ENCODE peak calls at places on chromosomes 12 and 14, in nine cellular contexts. One of them, this sample, is unnamed.

GRCh38 chr12:46556105-46556559 is 183.6 kb upstream of the SLC38A2 start:
- DNase-seq in astrocyte of the spinal cord: peak; percentile 91
- DNase-seq in choroid plexus epithelial cell: peak; percentile 97
- DNase-seq in astrocyte: peak; percentile 99
- DNase-seq in CD4-positive, alpha-beta T cell: no peak
- DNase-seq in A549: peak; percentile 19
- DNase-seq in brain microvascular endothelial cell: peak; percentile 62
- DNase-seq in astrocyte of the cerebellum: peak; percentile 82
- DNase-seq in AG09319: peak; percentile 85
- DNase-seq in this sample: no peak

GRCh38 chr12:46148706-46149463 is 120.0 kb downstream of the SLC38A1 start:
- DNase-seq in astrocyte of the spinal cord: no peak
- DNase-seq in choroid plexus epithelial cell: no peak
- DNase-seq in astrocyte: no peak
- DNase-seq in CD4-positive, alpha-beta T cell: no peak
- DNase-seq in A549: no peak
- DNase-seq in brain microvascular endothelial cell: no peak
- DNase-seq in astrocyte of the cerebellum: no peak
- DNase-seq in AG09319: no peak
- DNase-seq in this sample: no peak

GRCh38 chr12:54227376-54227775 is 38.6 kb upstream of the SMUG1 start:
- DNase-seq in astrocyte of the spinal cord: no peak
- DNase-seq in choroid plexus epithelial cell: no peak
- DNase-seq in astrocyte: no peak
- DNase-seq in CD4-positive, alpha-beta T cell: no peak
- DNase-seq in A549: no peak
- DNase-seq in brain microvascular endothelial cell: no peak
- DNase-seq in astrocyte of the cerebellum: no peak
- DNase-seq in AG09319: no peak
- DNase-seq in this sample: no peak

GRCh38 chr14:71474866-71475265 is 457.4 kb upstream of the RGS6 start:
- DNase-seq in astrocyte of the spinal cord: no peak
- DNase-seq in choroid plexus epithelial cell: no peak
- DNase-seq in astrocyte: no peak
- DNase-seq in CD4-positive, alpha-beta T cell: no peak
- DNase-seq in A549: no peak
- DNase-seq in brain microvascular endothelial cell: no peak
- DNase-seq in astrocyte of the cerebellum: no peak
- DNase-seq in AG09319: no peak
- DNase-seq in this sample: no peak

GRCh38 chr12:6112004-6112403 is 12.5 kb downstream of the VWF start:
- DNase-seq in astrocyte of the spinal cord: no peak
- DNase-seq in choroid plexus epithelial cell: no peak
- DNase-seq in astrocyte: peak; percentile 20
- DNase-seq in CD4-positive, alpha-beta T cell: no peak
- DNase-seq in A549: no peak
- DNase-seq in brain microvascular endothelial cell: no peak
- DNase-seq in astrocyte of the cerebellum: no peak
- DNase-seq in AG09319: no peak
- DNase-seq in this sample: no peak

GRCh38 chr12:29463198-29463597 is 34.3 kb downstream of the OVCH1 start:
- DNase-seq in astrocyte of the spinal cord: no peak
- DNase-seq in choroid plexus epithelial cell: no peak
- DNase-seq in astrocyte: no peak
- DNase-seq in CD4-positive, alpha-beta T cell: no peak
- DNase-seq in A549: no peak
- DNase-seq in brain microvascular endothelial cell: no peak
- DNase-seq in astrocyte of the cerebellum: no peak
- DNase-seq in AG09319: no peak
- DNase-seq in this sample: no peak

GRCh38 chr12:112833272-112833671 is 41.7 kb downstream of the RPH3A start:
- DNase-seq in astrocyte of the spinal cord: no peak
- DNase-seq in choroid plexus epithelial cell: no peak
- DNase-seq in astrocyte: no peak
- DNase-seq in CD4-positive, alpha-beta T cell: no peak
- DNase-seq in A549: peak; percentile 32
- DNase-seq in brain microvascular endothelial cell: no peak
- DNase-seq in astrocyte of the cerebellum: no peak
- DNase-seq in AG09319: no peak
- DNase-seq in this sample: no peak

GRCh38 chr14:47044841-47045240 is 393.3 kb upstream of the RPL10L start:
- DNase-seq in astrocyte of the spinal cord: peak; percentile 3
- DNase-seq in choroid plexus epithelial cell: peak; percentile 13
- DNase-seq in astrocyte: peak; percentile 1
- DNase-seq in CD4-positive, alpha-beta T cell: no peak
- DNase-seq in A549: no peak
- DNase-seq in brain microvascular endothelial cell: peak; percentile 11
- DNase-seq in astrocyte of the cerebellum: no peak
- DNase-seq in AG09319: no peak
- DNase-seq in this sample: no peak

GRCh38 chr12:581746-582145 is 81.5 kb downstream of the NINJ2 start:
- DNase-seq in astrocyte of the spinal cord: no peak
- DNase-seq in choroid plexus epithelial cell: no peak
- DNase-seq in astrocyte: no peak
- DNase-seq in CD4-positive, alpha-beta T cell: no peak
- DNase-seq in A549: no peak
- DNase-seq in brain microvascular endothelial cell: no peak
- DNase-seq in astrocyte of the cerebellum: no peak
- DNase-seq in AG09319: no peak
- DNase-seq in this sample: no peak

GRCh38 chr12:46387697-46388096 is 15.1 kb upstream of the SLC38A2 start:
- DNase-seq in astrocyte of the spinal cord: no peak
- DNase-seq in choroid plexus epithelial cell: no peak
- DNase-seq in astrocyte: no peak
- DNase-seq in CD4-positive, alpha-beta T cell: no peak
- DNase-seq in A549: no peak
- DNase-seq in brain microvascular endothelial cell: no peak
- DNase-seq in astrocyte of the cerebellum: no peak
- DNase-seq in AG09319: no peak
- DNase-seq in this sample: no peak

GRCh38 chr14:85217412-85217811 is 312.5 kb upstream of the FLRT2 start:
- DNase-seq in astrocyte of the spinal cord: peak; percentile 54
- DNase-seq in choroid plexus epithelial cell: peak; percentile 69
- DNase-seq in astrocyte: peak; percentile 70
- DNase-seq in CD4-positive, alpha-beta T cell: no peak
- DNase-seq in A549: no peak
- DNase-seq in brain microvascular endothelial cell: peak; percentile 18
- DNase-seq in astrocyte of the cerebellum: peak; percentile 71
- DNase-seq in AG09319: peak; percentile 30
- DNase-seq in this sample: no peak

GRCh38 chr14:61145258-61145902 is 135.8 kb downstream of the TMEM30B start:
- DNase-seq in astrocyte of the spinal cord: peak; percentile 95
- DNase-seq in choroid plexus epithelial cell: peak; percentile 95
- DNase-seq in astrocyte: peak; percentile 97
- DNase-seq in CD4-positive, alpha-beta T cell: no peak
- DNase-seq in A549: no peak
- DNase-seq in brain microvascular endothelial cell: peak; percentile 81
- DNase-seq in astrocyte of the cerebellum: peak; percentile 77
- DNase-seq in AG09319: peak; percentile 96
- DNase-seq in this sample: no peak

GRCh38 chr12:2806700-2807099 is 5.8 kb upstream of the ITFG2 start:
- DNase-seq in astrocyte of the spinal cord: no peak
- DNase-seq in choroid plexus epithelial cell: no peak
- DNase-seq in astrocyte: no peak
- DNase-seq in CD4-positive, alpha-beta T cell: no peak
- DNase-seq in A549: no peak
- DNase-seq in brain microvascular endothelial cell: no peak
- DNase-seq in astrocyte of the cerebellum: no peak
- DNase-seq in AG09319: no peak
- DNase-seq in this sample: no peak

GRCh38 chr12:121804417-121805111 is 755 bp downstream of the SETD1B start:
- DNase-seq in astrocyte of the spinal cord: peak; percentile 43
- DNase-seq in choroid plexus epithelial cell: no peak
- DNase-seq in astrocyte: no peak
- DNase-seq in CD4-positive, alpha-beta T cell: no peak
- DNase-seq in A549: no peak
- DNase-seq in brain microvascular endothelial cell: no peak
- DNase-seq in astrocyte of the cerebellum: no peak
- DNase-seq in AG09319: no peak
- DNase-seq in this sample: peak; percentile 42

GRCh38 chr12:3553681-3554546 is 62.9 kb downstream of the PRMT8 start:
- DNase-seq in astrocyte of the spinal cord: no peak
- DNase-seq in choroid plexus epithelial cell: peak; percentile 37
- DNase-seq in astrocyte: no peak
- DNase-seq in CD4-positive, alpha-beta T cell: no peak
- DNase-seq in A549: no peak
- DNase-seq in brain microvascular endothelial cell: no peak
- DNase-seq in astrocyte of the cerebellum: no peak
- DNase-seq in AG09319: no peak
- DNase-seq in this sample: no peak

GRCh38 chr14:23899788-23900187 is 53.8 kb upstream of the DHRS4 start:
- DNase-seq in astrocyte of the spinal cord: no peak
- DNase-seq in choroid plexus epithelial cell: no peak
- DNase-seq in astrocyte: no peak
- DNase-seq in CD4-positive, alpha-beta T cell: no peak
- DNase-seq in A549: no peak
- DNase-seq in brain microvascular endothelial cell: no peak
- DNase-seq in astrocyte of the cerebellum: no peak
- DNase-seq in AG09319: no peak
- DNase-seq in this sample: no peak

GRCh38 chr14:23894687-23895419 is 58.7 kb upstream of the DHRS4 start:
- DNase-seq in astrocyte of the spinal cord: no peak
- DNase-seq in choroid plexus epithelial cell: no peak
- DNase-seq in astrocyte: no peak
- DNase-seq in CD4-positive, alpha-beta T cell: no peak
- DNase-seq in A549: no peak
- DNase-seq in brain microvascular endothelial cell: no peak
- DNase-seq in astrocyte of the cerebellum: no peak
- DNase-seq in AG09319: no peak
- DNase-seq in this sample: no peak

GRCh38 chr14:23895480-23895879 is 58.1 kb upstream of the DHRS4 start:
- DNase-seq in astrocyte of the spinal cord: no peak
- DNase-seq in choroid plexus epithelial cell: peak; percentile 4
- DNase-seq in astrocyte: no peak
- DNase-seq in CD4-positive, alpha-beta T cell: no peak
- DNase-seq in A549: no peak
- DNase-seq in brain microvascular endothelial cell: no peak
- DNase-seq in astrocyte of the cerebellum: no peak
- DNase-seq in AG09319: no peak
- DNase-seq in this sample: no peak
- TF ChIP-seq CTCF in astrocyte of the spinal cord: no peak
- TF ChIP-seq CTCF in choroid plexus epithelial cell: no peak
- TF ChIP-seq CTCF in astrocyte: no peak
- TF ChIP-seq CTCF in CD4-positive, alpha-beta T cell: no peak
- TF ChIP-seq CTCF in A549: peak; percentile 12
- TF ChIP-seq CTCF in brain microvascular endothelial cell: peak; percentile 10
- TF ChIP-seq CTCF in astrocyte of the cerebellum: no peak
- TF ChIP-seq CTCF in AG09319: no peak
- TF ChIP-seq CTCF in this sample: no peak

GRCh38 chr14:87066221-87066817 is 926.7 kb downstream of the GALC start:
- DNase-seq in astrocyte of the spinal cord: no peak
- DNase-seq in choroid plexus epithelial cell: peak; percentile 1
- DNase-seq in astrocyte: no peak
- DNase-seq in CD4-positive, alpha-beta T cell: no peak
- DNase-seq in A549: no peak
- DNase-seq in brain microvascular endothelial cell: no peak
- DNase-seq in astrocyte of the cerebellum: no peak
- DNase-seq in AG09319: no peak
- DNase-seq in this sample: no peak
- TF ChIP-seq CTCF in astrocyte of the spinal cord: peak; percentile 48
- TF ChIP-seq CTCF in choroid plexus epithelial cell: no peak
- TF ChIP-seq CTCF in astrocyte: no peak
- TF ChIP-seq CTCF in CD4-positive, alpha-beta T cell: no peak
- TF ChIP-seq CTCF in A549: no peak
- TF ChIP-seq CTCF in brain microvascular endothelial cell: peak; percentile 30
- TF ChIP-seq CTCF in astrocyte of the cerebellum: peak; percentile 61
- TF ChIP-seq CTCF in AG09319: peak; percentile 28
- TF ChIP-seq CTCF in this sample: no peak

GRCh38 chr14:57530571-57530970 is 36.9 kb upstream of the CCDC198 start:
- DNase-seq in astrocyte of the spinal cord: no peak
- DNase-seq in choroid plexus epithelial cell: no peak
- DNase-seq in astrocyte: no peak
- DNase-seq in CD4-positive, alpha-beta T cell: no peak
- DNase-seq in A549: no peak
- DNase-seq in brain microvascular endothelial cell: no peak
- DNase-seq in astrocyte of the cerebellum: no peak
- DNase-seq in AG09319: no peak
- DNase-seq in this sample: no peak

DNA sequence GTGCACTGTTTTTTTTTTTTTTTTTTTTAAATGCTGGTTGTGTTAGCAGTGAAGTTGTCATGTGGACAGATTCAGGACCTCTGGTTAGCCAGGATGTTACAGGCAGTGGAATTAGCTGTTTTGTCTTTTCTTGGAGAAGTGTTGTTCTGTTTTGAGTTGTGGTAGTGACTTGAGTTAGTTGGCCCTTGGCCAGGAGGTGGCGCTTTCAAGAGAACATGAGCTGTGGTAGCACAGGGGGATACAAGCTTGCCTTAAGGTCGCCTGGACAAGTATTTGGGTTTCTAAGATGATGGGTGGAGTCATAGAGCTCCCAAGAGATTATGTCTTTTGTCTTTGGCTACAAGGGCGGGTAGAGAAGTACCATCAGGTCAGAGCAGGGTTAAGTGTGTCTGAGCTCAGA is 33.3 kb upstream of the CCDC198 start:
- DNase-seq in astrocyte of the spinal cord: no peak
- DNase-seq in choroid plexus epithelial cell: no peak
- DNase-seq in astrocyte: no peak
- DNase-seq in CD4-positive, alpha-beta T cell: no peak
- DNase-seq in A549: no peak
- DNase-seq in brain microvascular endothelial cell: no peak
- DNase-seq in astrocyte of the cerebellum: no peak
- DNase-seq in AG09319: no peak
- DNase-seq in this sample: no peak
- TF ChIP-seq CTCF in astrocyte of the spinal cord: no peak
- TF ChIP-seq CTCF in choroid plexus epithelial cell: no peak
- TF ChIP-seq CTCF in astrocyte: no peak
- TF ChIP-seq CTCF in CD4-positive, alpha-beta T cell: no peak
- TF ChIP-seq CTCF in A549: no peak
- TF ChIP-seq CTCF in brain microvascular endothelial cell: no peak
- TF ChIP-seq CTCF in astrocyte of the cerebellum: no peak
- TF ChIP-seq CTCF in AG09319: no peak
- TF ChIP-seq CTCF in this sample: no peak

GRCh38 chr12:47795121-47795813 is 22.2 kb downstream of the SLC48A1 start:
- DNase-seq in astrocyte of the spinal cord: no peak
- DNase-seq in choroid plexus epithelial cell: no peak
- DNase-seq in astrocyte: no peak
- DNase-seq in CD4-positive, alpha-beta T cell: no peak
- DNase-seq in A549: no peak
- DNase-seq in brain microvascular endothelial cell: no peak
- DNase-seq in astrocyte of the cerebellum: no peak
- DNase-seq in AG09319: no peak
- DNase-seq in this sample: no peak

GRCh38 chr12:47795814-47796411 is 22.9 kb downstream of the SLC48A1 start:
- DNase-seq in astrocyte of the spinal cord: no peak
- DNase-seq in choroid plexus epithelial cell: no peak
- DNase-seq in astrocyte: no peak
- DNase-seq in CD4-positive, alpha-beta T cell: no peak
- DNase-seq in A549: no peak
- DNase-seq in brain microvascular endothelial cell: no peak
- DNase-seq in astrocyte of the cerebellum: no peak
- DNase-seq in AG09319: no peak
- DNase-seq in this sample: no peak

GRCh38 chr12:47799357-47799955 is 20.2 kb downstream of the HDAC7 start:
- DNase-seq in astrocyte of the spinal cord: no peak
- DNase-seq in choroid plexus epithelial cell: no peak
- DNase-seq in astrocyte: no peak
- DNase-seq in CD4-positive, alpha-beta T cell: no peak
- DNase-seq in A549: no peak
- DNase-seq in brain microvascular endothelial cell: no peak
- DNase-seq in astrocyte of the cerebellum: no peak
- DNase-seq in AG09319: no peak
- DNase-seq in this sample: no peak

GRCh38 chr12:47798481-47798948 is 21.2 kb downstream of the HDAC7 start:
- DNase-seq in astrocyte of the spinal cord: no peak
- DNase-seq in choroid plexus epithelial cell: no peak
- DNase-seq in astrocyte: no peak
- DNase-seq in CD4-positive, alpha-beta T cell: no peak
- DNase-seq in A549: no peak
- DNase-seq in brain microvascular endothelial cell: no peak
- DNase-seq in astrocyte of the cerebellum: no peak
- DNase-seq in AG09319: no peak
- DNase-seq in this sample: no peak

GRCh38 chr12:47797432-47797831 is 22.3 kb downstream of the HDAC7 start:
- DNase-seq in astrocyte of the spinal cord: no peak
- DNase-seq in choroid plexus epithelial cell: no peak
- DNase-seq in astrocyte: no peak
- DNase-seq in CD4-positive, alpha-beta T cell: no peak
- DNase-seq in A549: no peak
- DNase-seq in brain microvascular endothelial cell: no peak
- DNase-seq in astrocyte of the cerebellum: no peak
- DNase-seq in AG09319: no peak
- DNase-seq in this sample: peak; percentile 74
- TF ChIP-seq CTCF in astrocyte of the spinal cord: peak; percentile 36
- TF ChIP-seq CTCF in choroid plexus epithelial cell: peak; percentile 53
- TF ChIP-seq CTCF in astrocyte: peak; percentile 11
- TF ChIP-seq CTCF in CD4-positive, alpha-beta T cell: peak; percentile 40
- TF ChIP-seq CTCF in A549: peak; percentile 43
- TF ChIP-seq CTCF in brain microvascular endothelial cell: peak; percentile 60
- TF ChIP-seq CTCF in astrocyte of the cerebellum: peak; percentile 31
- TF ChIP-seq CTCF in AG09319: peak; percentile 16
- TF ChIP-seq CTCF in this sample: peak; percentile 57

This sample was measured in GM10248.